ENCODE peak calls at places on chromosome 14, in four cellular contexts. R is dorsolateral prefrontal cortex, S is esophagus squamous epithelium, H is HepG2. A is an unnamed sample.

GRCh38 chr14:93976477-93977057 is at the start of gene ASB2:
- DNase-seq in R (peak), S (no peak), H (no peak), A (no peak)

GRCh38 chr14:31486764-31487163 is 1.1 kb downstream of the GPR33 start:
- DNase-seq in R (no peak), H (no peak), S (no peak), A (no peak)

GRCh38 chr14:92922883-92923743 is at the start of gene CHGA:
- DNase-seq in S (no peak), R (peak), H (peak), A (no peak)

GRCh38 chr14:61470261-61470953 is 149.0 kb downstream of the PRKCH start:
- DNase-seq in R (no peak), S (no peak), H (no peak), A (no peak)

GRCh38 chr14:22002860-22003284 is 329.3 kb upstream of the OR4E1 start:
- DNase-seq in R (no peak), H (no peak), S (no peak), A (peak)

GRCh38 chr14:89902876-89903275 is 51.7 kb downstream of the EFCAB11 start:
- DNase-seq in S (no peak), R (no peak), H (no peak), A (no peak)

GRCh38 chr14:74571901-74572828 is 39.9 kb downstream of the LTBP2 start:
- DNase-seq in H (peak), S (no peak), R (no peak), A (no peak)

GRCh38 chr14:102229071-102229738 is 75.8 kb downstream of the MOK start:
- DNase-seq in S (no peak), H (no peak), R (no peak), A (no peak)

GRCh38 chr14:99391671-99392070 is 89.0 kb downstream of the SETD3 start:
- DNase-seq in H (no peak), S (no peak), R (no peak), A (no peak)

GRCh38 chr14:20469890-20470858 is 968 bp downstream of the PNP start:
- DNase-seq in H (peak), S (no peak), R (peak), A (peak)

GRCh38 chr14:74514471-74514932 is 20.9 kb downstream of the ISCA2 start:
- DNase-seq in S (no peak), R (no peak), H (peak), A (no peak)

GRCh38 chr14:52901357-52901980 is 49.4 kb downstream of the FERMT2 start:
- DNase-seq in H (no peak), S (no peak), R (no peak), A (no peak)

GRCh38 chr14:51395361-51395849 is 155.4 kb downstream of the TMX1 start:
- DNase-seq in H (no peak), S (no peak), R (peak), A (no peak)

GRCh38 chr14:76695263-76695920 is 65.9 kb upstream of the VASH1 start:
- DNase-seq in H (no peak), S (no peak), R (no peak), A (no peak)

GRCh38 chr14:74616507-74616906 is 4.5 kb upstream of the LTBP2 start:
- DNase-seq in R (no peak), H (no peak), S (no peak), A (no peak)

GRCh38 chr14:94132285-94132887 is 3.0 kb upstream of the IFI27L2 start:
- DNase-seq in R (peak), H (peak), S (no peak), A (peak)

GRCh38 chr14:52417139-52417538 is 103.0 kb downstream of the PTGER2 start:
- DNase-seq in S (no peak), H (no peak), R (no peak), A (no peak)

GRCh38 chr14:20194101-20194500 is 3.4 kb downstream of the OR11G2 start:
- DNase-seq in S (no peak), H (no peak), R (no peak), A (no peak)

GRCh38 chr14:32382704-32383103 is 53.6 kb downstream of the AKAP6 start:
- DNase-seq in H (no peak), R (peak), S (no peak), A (no peak)

GRCh38 chr14:74861734-74862090 is 14.2 kb downstream of the PROX2 start:
- DNase-seq in H (no peak), S (no peak), R (no peak), A (no peak)

GRCh38 chr14:89000007-89000942 is 175.8 kb downstream of the TTC8 start:
- DNase-seq in R (no peak), H (peak), S (no peak), A (no peak)

GRCh38 chr14:60616326-60617044 is 32.8 kb downstream of the SIX1 start:
- DNase-seq in H (peak), R (no peak), S (no peak), A (no peak)

GRCh38 chr14:67457782-67458181 is 30.7 kb downstream of the TMEM229B start:
- DNase-seq in S (no peak), H (no peak), R (no peak), A (no peak)

GRCh38 chr14:76500011-76500410 is 124.1 kb downstream of the ESRRB start:
- DNase-seq in H (no peak), R (no peak), S (no peak), A (no peak)

GRCh38 chr14:51533160-51533559 is 118.5 kb upstream of the FRMD6 start:
- DNase-seq in H (no peak), S (no peak), R (no peak), A (no peak)

GRCh38 chr14:100446572-100446971 is 123.4 kb downstream of the SLC25A47 start:
- DNase-seq in H (no peak), S (no peak), R (no peak), A (no peak)

GRCh38 chr14:94596361-94596760 is 15.1 kb downstream of the SERPINA5 start:
- DNase-seq in S (no peak), H (no peak), R (no peak), A (no peak)

GRCh38 chr14:100348779-100349708 is 25.9 kb downstream of the SLC25A47 start:
- DNase-seq in S (no peak), H (no peak), R (no peak), A (no peak)

GRCh38 chr14:96053600-96054381 is 14.6 kb downstream of the C14orf132 start:
- DNase-seq in H (no peak), S (no peak), R (peak), A (peak)

GRCh38 chr14:96072076-96072475 is 32.9 kb downstream of the C14orf132 start:
- DNase-seq in R (no peak), H (no peak), S (no peak), A (no peak)

GRCh38 chr14:103705524-103706284 is 9.5 kb downstream of the XRCC3 start:
- DNase-seq in R (no peak), S (no peak), H (no peak), A (no peak)

GRCh38 chr14:61444215-61444768 is 122.9 kb downstream of the PRKCH start:
- DNase-seq in R (no peak), H (no peak), S (no peak), A (no peak)

GRCh38 chr14:22977684-22978486 is 4.5 kb downstream of the AJUBA start:
- DNase-seq in H (peak), S (no peak), R (no peak), A (no peak)

GRCh38 chr14:76904740-76905569 is 78.7 kb downstream of the LRRC74A start:
- DNase-seq in H (peak), S (no peak), R (peak), A (no peak)

GRCh38 chr14:97977711-97978261 is 1180.6 kb downstream of the VRK1 start:
- DNase-seq in H (no peak), S (no peak), R (peak), A (peak)

GRCh38 chr14:82872494-82872893 is 1338.8 kb upstream of the SEL1L start:
- DNase-seq in S (no peak), H (no peak), R (no peak), A (no peak)

DNA sequence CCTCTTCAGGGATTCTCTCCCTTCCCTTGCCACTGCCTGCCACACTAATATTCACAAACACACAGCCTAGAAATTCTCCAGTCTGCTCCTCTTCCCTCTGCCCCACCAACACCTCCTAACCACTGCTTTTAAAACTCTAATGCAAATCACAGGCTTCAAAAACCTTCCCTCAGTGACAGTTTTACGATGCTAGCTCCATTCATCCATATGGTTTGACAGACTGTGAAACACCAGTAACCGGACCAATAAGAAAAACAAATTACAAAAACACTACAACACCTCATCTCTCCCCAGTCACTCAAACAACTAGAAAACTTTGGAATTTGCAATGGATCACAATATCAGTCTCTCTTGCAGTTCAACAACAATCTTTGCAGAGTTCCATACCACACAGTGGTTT is 5.7 kb downstream of the DPF3 start:
- DNase-seq in H (no peak), S (no peak), R (no peak), A (no peak)
- H3K27ac ChIP-seq in H (no peak), S (no peak), R (no peak), A (no peak)

GRCh38 chr14:69049675-69050074 is 70.6 kb upstream of the ACTN1 start:
- DNase-seq in S (no peak), H (peak), R (no peak), A (no peak)
- H3K27ac ChIP-seq in S (peak), H (no peak), R (peak), A (no peak)

GRCh38 chr14:91116913-91117588 is 3.2 kb downstream of the DGLUCY start:
- DNase-seq in R (no peak), S (no peak), H (no peak), A (no peak)
- H3K27ac ChIP-seq in R (no peak), S (peak), H (no peak), A (no peak)

GRCh38 chr14:54672181-54672580 is 105.3 kb downstream of the SAMD4A start:
- DNase-seq in R (no peak), S (no peak), H (no peak), A (no peak)

GRCh38 chr14:54671537-54671936 is 104.6 kb downstream of the SAMD4A start:
- DNase-seq in S (no peak), H (no peak), R (no peak), A (no peak)

GRCh38 chr14:54672688-54673087 is 105.8 kb downstream of the SAMD4A start:
- DNase-seq in R (no peak), S (no peak), H (no peak), A (no peak)

GRCh38 chr14:54674342-54674741 is 107.4 kb downstream of the SAMD4A start:
- DNase-seq in R (no peak), H (no peak), S (no peak), A (no peak)

GRCh38 chr14:54673193-54674121 is 106.5 kb downstream of the SAMD4A start:
- DNase-seq in R (no peak), H (no peak), S (no peak), A (no peak)
- H3K27ac ChIP-seq in R (peak), H (no peak), S (peak), A (peak)

GRCh38 chr14:105491366-105492006 is 440 bp downstream of the TEDC1 start:
- DNase-seq in S (no peak), H (peak), R (no peak), A (no peak)
- H3K27ac ChIP-seq in S (peak), H (peak), R (peak), A (peak)

GRCh38 chr14:81449114-81449513 is 49.0 kb upstream of the STON2 start:
- DNase-seq in S (no peak), H (peak), R (no peak), A (peak)

GRCh38 chr14:81450976-81451375 is 50.9 kb upstream of the STON2 start:
- DNase-seq in R (no peak), S (no peak), H (no peak), A (no peak)

GRCh38 chr14:81447018-81447770 is 47.1 kb upstream of the STON2 start:
- DNase-seq in R (no peak), S (no peak), H (no peak), A (no peak)

GRCh38 chr14:81450100-81450531 is 50.0 kb upstream of the STON2 start:
- DNase-seq in R (no peak), S (no peak), H (no peak), A (no peak)

GRCh38 chr14:81449576-81449975 is 49.5 kb upstream of the STON2 start:
- DNase-seq in R (no peak), H (no peak), S (no peak), A (no peak)
- H3K27ac ChIP-seq in R (no peak), H (no peak), S (peak), A (no peak)

GRCh38 chr14:71348817-71349216 is 441.6 kb downstream of the PCNX1 start:
- DNase-seq in R (no peak), H (no peak), S (no peak), A (no peak)

GRCh38 chr14:71355324-71356201 is 448.3 kb downstream of the PCNX1 start:
- DNase-seq in S (no peak), H (no peak), R (peak), A (no peak)

GRCh38 chr14:71354801-71355200 is 447.5 kb downstream of the PCNX1 start:
- DNase-seq in H (no peak), R (no peak), S (no peak), A (no peak)

GRCh38 chr14:71358209-71358931 is 451.1 kb downstream of the PCNX1 start:
- DNase-seq in S (no peak), R (no peak), H (no peak), A (no peak)

DNA sequence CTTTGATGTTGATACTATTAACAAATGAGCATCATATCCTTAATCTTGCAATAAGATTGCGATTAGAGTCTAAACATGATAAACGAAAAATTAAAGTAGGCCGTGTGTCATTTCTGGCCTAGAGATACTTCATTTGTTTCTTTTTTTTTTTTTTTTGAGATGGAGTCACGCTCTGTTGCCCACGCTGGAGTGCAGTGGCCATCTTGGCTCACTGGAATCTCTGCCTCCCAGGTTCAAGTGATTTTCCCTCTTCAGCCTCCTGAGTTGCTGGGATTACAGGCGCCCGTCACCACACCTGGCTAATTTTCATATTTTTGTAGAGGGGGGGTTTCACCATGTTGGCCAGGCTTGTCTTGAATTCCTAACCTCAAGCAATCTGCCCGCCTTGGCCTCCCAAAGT is 446.9 kb downstream of the PCNX1 start:
- DNase-seq in R (no peak), S (no peak), H (no peak), A (no peak)
- H3K27ac ChIP-seq in R (no peak), S (no peak), H (no peak), A (no peak)

DNA sequence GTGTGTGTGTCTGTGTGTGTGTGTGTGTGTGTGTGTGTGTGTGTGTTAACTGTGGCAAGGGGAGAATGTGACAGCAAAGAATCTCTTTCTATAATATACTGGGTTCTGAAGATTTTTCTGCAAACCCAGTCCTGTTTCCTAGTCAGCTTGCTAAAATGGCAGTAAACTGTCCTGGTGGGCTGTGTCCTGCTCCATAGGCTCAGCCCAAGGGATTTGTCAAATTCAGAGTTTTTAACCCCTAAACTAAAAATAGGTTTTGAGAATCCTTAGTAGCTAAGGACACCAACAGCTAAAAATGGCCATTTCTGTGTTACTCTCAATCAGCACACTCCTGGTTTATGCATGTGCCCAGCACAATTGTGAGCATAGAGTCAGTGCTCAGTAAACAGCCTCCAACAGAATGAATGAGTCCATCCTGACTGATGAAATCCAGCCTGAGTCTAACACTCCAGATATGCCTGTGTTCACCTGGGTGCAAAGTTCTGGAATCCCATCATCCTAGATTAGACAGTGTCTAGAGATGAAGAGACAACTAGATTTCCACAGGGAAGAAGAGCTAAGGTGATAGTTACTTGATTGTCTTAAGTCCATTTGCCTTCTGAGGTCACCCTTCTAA is 192.6 kb downstream of the TTC6 start:
- DNase-seq in H (peak), S (no peak), R (no peak), A (no peak)
- H3K27ac ChIP-seq in H (peak), S (no peak), R (no peak), A (no peak)

A was measured in substantia nigra.